ENCODE peak calls at places on chromosomes 12 and 14, in six cellular contexts. W, V, T, I, G and A are unnamed samples.

GRCh38 chr14:99929601-99930000 is 135.6 kb upstream of the EVL start:
- DNase-seq in W (no peak), G (no peak), I (no peak), T (no peak), V (no peak), A (no peak)

GRCh38 chr14:100060766-100061165 is 4.5 kb upstream of the EVL start:
- DNase-seq in T (no peak), V (no peak), G (no peak), W (no peak), I (no peak), A (no peak)

GRCh38 chr12:25855716-25856115 is 102.8 kb upstream of the RASSF8 start:
- DNase-seq in V (no peak), T (no peak), I (no peak), G (peak), W (peak), A (peak)

GRCh38 chr12:104736307-104736706 is 221.8 kb downstream of the SLC41A2 start:
- DNase-seq in G (peak), I (no peak), V (no peak), T (no peak), W (peak), A (no peak)

GRCh38 chr12:22856120-22856699 is 231.2 kb downstream of the ETNK1 start:
- DNase-seq in G (peak), T (no peak), I (no peak), W (peak), V (no peak), A (no peak)

GRCh38 chr14:105203057-105203494 is 22.0 kb upstream of the NUDT14 start:
- DNase-seq in I (peak), V (no peak), W (peak), T (peak), G (peak), A (peak)

GRCh38 chr12:53235164-53235563 is 3.2 kb upstream of the RARG start:
- DNase-seq in V (no peak), W (no peak), T (no peak), I (no peak), G (no peak), A (no peak)

GRCh38 chr12:106109168-106109910 is 29.4 kb downstream of the NUAK1 start:
- DNase-seq in T (no peak), W (no peak), V (no peak), G (peak), I (no peak), A (no peak)

GRCh38 chr12:6563448-6564050 is 4.5 kb downstream of the NOP2 start:
- DNase-seq in W (peak), V (no peak), G (peak), I (peak), T (no peak), A (peak)

GRCh38 chr12:33752854-33753253 is 269.4 kb upstream of the ALG10 start:
- DNase-seq in T (no peak), G (no peak), W (no peak), V (no peak), I (no peak), A (no peak)

GRCh38 chr12:104863549-104863948 is 94.5 kb downstream of the SLC41A2 start:
- DNase-seq in T (no peak), V (no peak), W (peak), G (no peak), I (no peak), A (no peak)

GRCh38 chr14:94098359-94098758 is 12.2 kb upstream of the IFI27 start:
- DNase-seq in T (no peak), V (no peak), W (peak), G (peak), I (no peak), A (no peak)

GRCh38 chr12:124740691-124741137 is 123.0 kb downstream of the SCARB1 start:
- DNase-seq in V (no peak), I (no peak), W (no peak), T (no peak), G (peak), A (no peak)

GRCh38 chr14:52044791-52045522 is 23.9 kb downstream of the NID2 start:
- DNase-seq in I (no peak), G (peak), V (no peak), W (peak), T (no peak), A (no peak)

GRCh38 chr14:71308671-71309070 is 401.4 kb downstream of the PCNX1 start:
- DNase-seq in G (no peak), V (no peak), T (no peak), I (no peak), W (no peak), A (no peak)

GRCh38 chr12:14995583-14996425 is 23.0 kb downstream of the PDE6H start:
- DNase-seq in I (no peak), T (peak), G (peak), V (no peak), W (peak), A (no peak)

GRCh38 chr12:121949643-121950397 is 31.4 kb downstream of the CFAP251 start:
- DNase-seq in V (no peak), W (peak), T (no peak), G (peak), I (no peak), A (no peak)

GRCh38 chr12:93978553-93978952 is 169.8 kb upstream of the PLXNC1 start:
- DNase-seq in V (no peak), W (peak), T (no peak), G (peak), I (no peak), A (no peak)

GRCh38 chr14:79730911-79731310 is 480.4 kb downstream of the DIO2 start:
- DNase-seq in V (no peak), G (peak), I (no peak), T (no peak), W (no peak), A (no peak)

GRCh38 chr12:111443586-111443985 is 37.9 kb downstream of the SH2B3 start:
- DNase-seq in G (peak), V (no peak), W (peak), T (no peak), I (no peak), A (no peak)

GRCh38 chr12:107329569-107330324 is 236.4 kb upstream of the CRY1 start:
- DNase-seq in T (no peak), V (no peak), G (peak), W (peak), I (no peak), A (no peak)

GRCh38 chr14:103072595-103073366 is 11.2 kb upstream of the LBHD2 start:
- DNase-seq in I (no peak), V (no peak), G (no peak), W (no peak), T (no peak), A (no peak)

GRCh38 chr14:24639270-24639669 is 5.3 kb upstream of the GZMB start:
- DNase-seq in I (no peak), G (no peak), V (no peak), W (no peak), T (no peak), A (no peak)

GRCh38 chr12:96237465-96238077 is 43.4 kb downstream of the ELK3 start:
- DNase-seq in W (peak), I (peak), T (no peak), G (peak), V (peak), A (no peak)

GRCh38 chr12:88242161-88242925 is 100.2 kb downstream of the TMTC3 start:
- DNase-seq in W (peak), V (no peak), I (no peak), T (no peak), G (peak), A (no peak)

GRCh38 chr14:59333668-59334067 is 131.5 kb downstream of the GPR135 start:
- DNase-seq in T (no peak), I (no peak), G (peak), W (peak), V (peak), A (no peak)

GRCh38 chr12:57549909-57550627 is at the start of gene KIF5A:
- DNase-seq in W (no peak), I (peak), G (no peak), V (no peak), T (peak), A (peak)

GRCh38 chr12:95637010-95637409 is 85.7 kb upstream of the USP44 start:
- DNase-seq in I (no peak), T (no peak), W (no peak), V (no peak), G (no peak), A (no peak)

GRCh38 chr12:92747151-92747550 is 44.4 kb downstream of the PLEKHG7 start:
- DNase-seq in W (no peak), I (no peak), T (no peak), V (no peak), G (no peak), A (no peak)

GRCh38 chr14:33414041-33414440 is 475.4 kb downstream of the NPAS3 start:
- DNase-seq in G (peak), I (no peak), V (no peak), W (no peak), T (no peak), A (no peak)

GRCh38 chr14:72606879-72607278 is 287.0 kb downstream of the DPF3 start:
- DNase-seq in G (no peak), W (no peak), V (no peak), I (no peak), T (no peak), A (no peak)

GRCh38 chr14:53399057-53399456 is 245.9 kb upstream of the DDHD1 start:
- DNase-seq in W (peak), T (no peak), V (peak), G (peak), I (no peak), A (peak)

GRCh38 chr12:132356686-132357622 is 27.6 kb upstream of the GALNT9 start:
- DNase-seq in I (no peak), T (no peak), G (peak), V (no peak), W (peak), A (peak)

GRCh38 chr12:27595231-27595642 is 71.2 kb downstream of the PPFIBP1 start:
- DNase-seq in G (peak), V (no peak), I (no peak), W (peak), T (no peak), A (no peak)

GRCh38 chr12:121536929-121537813 is 43.7 kb downstream of the KDM2B start:
- DNase-seq in T (peak), G (peak), W (peak), I (peak), V (peak), A (peak)

GRCh38 chr14:68663385-68664076 is 129.3 kb downstream of the ZFP36L1 start:
- DNase-seq in G (no peak), V (no peak), I (no peak), W (peak), T (peak), A (no peak)

GRCh38 chr14:75848337-75848736 is 133.5 kb downstream of the TGFB3 start:
- DNase-seq in T (no peak), I (no peak), G (no peak), W (no peak), V (no peak), A (no peak)

GRCh38 chr12:94269316-94269999 is 121.1 kb downstream of the PLXNC1 start:
- DNase-seq in T (peak), I (no peak), W (no peak), G (no peak), V (no peak), A (no peak)

DNA sequence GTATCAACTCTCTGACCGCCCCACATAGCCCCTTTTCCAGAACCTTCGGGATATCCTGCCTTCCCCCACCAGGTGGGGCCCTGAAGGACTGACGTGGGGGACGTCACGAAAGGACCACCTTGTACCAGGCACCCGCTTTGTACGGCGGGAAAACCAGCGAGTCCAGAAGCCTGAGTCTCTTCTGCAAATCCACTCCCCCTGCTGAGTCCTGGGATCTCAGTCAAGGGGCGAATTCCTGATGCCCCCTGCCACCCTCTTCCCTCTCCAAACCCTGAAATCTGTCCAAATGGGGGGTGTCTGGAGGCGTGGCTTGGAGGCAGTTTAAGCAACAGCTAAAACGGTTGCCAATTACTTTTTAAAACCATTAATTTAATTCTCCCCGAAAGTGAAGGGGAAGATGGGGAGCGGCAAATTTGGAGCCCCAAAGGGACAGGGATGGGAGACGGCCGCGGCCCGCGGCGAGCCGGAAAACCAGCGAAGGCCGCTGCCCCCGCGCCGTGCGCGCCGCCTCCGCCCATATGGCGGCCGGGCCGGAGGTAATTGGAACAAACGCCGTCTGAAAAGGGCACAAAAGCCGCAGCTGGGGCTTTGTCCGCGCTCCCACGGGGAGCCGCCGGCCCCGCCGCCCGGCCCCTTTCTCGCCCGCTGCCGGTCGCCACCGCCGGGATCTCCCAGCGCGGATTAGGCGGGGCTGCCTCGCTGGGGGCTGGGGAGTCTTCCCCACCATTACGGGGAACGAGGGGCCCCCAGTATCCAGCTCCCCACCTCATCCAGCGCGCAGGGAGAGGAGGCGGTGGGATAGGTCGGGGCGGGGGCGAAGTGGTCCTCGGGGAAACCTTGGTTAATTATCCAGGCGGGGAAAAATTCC is 6.6 kb downstream of the LHX5 start:
- DNase-seq in G (no peak), T (no peak), I (no peak), W (no peak), V (no peak), A (peak)
- TF ChIP-seq CTCF in G (no peak), T (no peak), I (no peak), W (no peak), V (no peak), A (no peak)

GRCh38 chr12:13941258-13942249 is 39.8 kb downstream of the GRIN2B start:
- DNase-seq in T (no peak), V (peak), I (no peak), G (peak), W (peak), A (peak)
- TF ChIP-seq CTCF in T (peak), V (no peak), I (no peak), G (no peak), W (peak), A (peak)

GRCh38 chr14:22159968-22160367 is 429.1 kb downstream of the DAD1 start:
- DNase-seq in G (no peak), T (no peak), I (no peak), W (no peak), V (no peak), A (no peak)

GRCh38 chr14:22159049-22159448 is 430.0 kb downstream of the DAD1 start:
- DNase-seq in G (no peak), V (no peak), T (no peak), W (no peak), I (no peak), A (no peak)

GRCh38 chr14:22164616-22165015 is 424.4 kb downstream of the DAD1 start:
- DNase-seq in G (peak), V (no peak), I (no peak), T (no peak), W (no peak), A (no peak)

GRCh38 chr14:22158560-22158959 is 430.5 kb downstream of the DAD1 start:
- DNase-seq in W (no peak), V (no peak), G (no peak), T (no peak), I (no peak), A (no peak)

GRCh38 chr14:22163051-22163450 is 426.0 kb downstream of the DAD1 start:
- DNase-seq in W (no peak), G (peak), T (no peak), V (no peak), I (no peak), A (no peak)
- TF ChIP-seq CTCF in W (no peak), G (peak), T (peak), V (no peak), I (no peak), A (peak)

DNA sequence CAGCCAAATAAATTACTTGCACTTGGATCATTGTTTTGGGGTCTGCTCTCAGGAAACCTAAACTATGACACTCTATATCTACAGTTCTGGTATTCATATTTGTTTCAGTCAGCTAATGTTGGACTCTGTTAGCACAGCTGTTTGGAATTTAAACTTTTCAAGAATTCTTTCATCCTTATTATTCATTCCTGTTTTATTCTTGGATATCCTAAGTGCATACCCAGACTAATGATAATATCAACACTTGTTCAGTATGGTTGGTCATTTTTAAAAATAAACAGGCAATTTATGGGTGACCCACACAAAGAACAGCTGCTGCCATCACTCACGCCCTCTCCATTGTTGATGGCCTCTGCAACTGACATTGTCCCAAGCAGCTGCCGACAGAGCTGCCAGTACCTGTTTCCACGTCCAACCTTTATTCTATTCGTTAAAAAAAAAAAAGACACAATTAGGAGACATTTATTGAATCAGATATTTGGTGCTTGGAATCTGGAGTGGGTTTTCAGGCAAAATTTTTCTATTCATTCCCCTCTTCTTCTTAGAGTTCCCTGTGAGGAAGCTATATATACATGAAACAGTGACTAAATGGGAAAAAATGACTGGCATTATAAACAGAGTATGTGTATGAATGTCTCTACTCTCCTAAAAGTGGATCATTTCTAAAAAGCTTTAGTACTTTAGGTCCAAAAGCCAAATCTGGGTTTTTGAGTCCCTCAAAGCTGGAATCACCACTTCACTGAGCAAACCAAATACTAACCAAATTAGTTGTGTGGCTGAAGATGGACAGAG is 252.0 kb upstream of the NAV3 start:
- DNase-seq in W (peak), I (no peak), V (no peak), G (peak), T (no peak), A (no peak)
- TF ChIP-seq CTCF in W (no peak), I (no peak), V (no peak), G (no peak), T (no peak), A (no peak)

DNA sequence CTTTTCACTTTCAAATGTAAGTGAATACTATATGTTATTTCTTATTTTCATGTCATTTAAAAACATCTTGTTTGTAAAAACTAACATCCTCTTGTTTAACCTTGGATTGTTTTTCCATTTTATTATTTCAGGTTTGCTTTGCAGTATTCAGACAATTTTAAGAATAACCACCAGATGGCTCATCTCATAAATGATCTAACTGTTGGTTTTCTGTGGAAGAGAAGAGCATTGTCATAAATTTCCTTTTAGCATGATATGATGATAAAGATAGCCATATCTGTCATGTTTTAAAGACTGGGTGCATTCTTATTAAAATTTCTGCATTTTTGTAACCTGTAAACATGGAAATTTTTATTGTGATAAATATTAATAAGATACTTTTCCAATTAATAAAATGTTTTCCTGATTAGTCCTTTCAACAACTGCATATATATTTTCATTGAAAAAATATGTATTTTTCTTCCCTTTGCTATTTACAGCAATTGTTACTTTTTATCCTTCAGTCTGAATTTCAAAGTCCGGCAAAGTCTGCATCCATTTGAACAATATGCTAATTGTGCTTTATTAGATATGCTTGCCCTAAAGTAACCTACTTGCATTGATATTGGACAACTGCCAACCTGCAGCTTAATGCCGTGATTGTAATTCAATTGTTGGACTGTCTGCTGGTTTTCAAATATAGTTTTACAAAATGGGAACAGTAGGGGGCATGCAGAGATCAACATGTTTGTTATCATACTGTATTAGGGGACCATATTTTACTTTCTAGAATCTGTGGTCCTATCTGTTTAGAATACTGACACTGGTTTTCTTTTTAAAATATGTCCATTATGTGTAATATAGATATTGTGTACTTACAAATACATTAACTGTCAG is 163.4 kb downstream of the GARIN6 start:
- DNase-seq in I (no peak), V (no peak), T (no peak), W (peak), G (peak), A (no peak)
- TF ChIP-seq CTCF in I (no peak), V (no peak), T (peak), W (peak), G (peak), A (peak)

GRCh38 chr14:98748966-98749365 is 523.0 kb downstream of the BCL11B start:
- DNase-seq in G (no peak), I (no peak), T (no peak), W (no peak), V (no peak), A (no peak)
- TF ChIP-seq CTCF in G (no peak), I (peak), T (no peak), W (no peak), V (no peak), A (no peak)

GRCh38 chr14:50399251-50400032 is 2.8 kb upstream of the CDKL1 start:
- DNase-seq in G (peak), I (no peak), W (peak), T (no peak), V (peak), A (no peak)
- TF ChIP-seq CTCF in G (no peak), I (no peak), W (no peak), T (no peak), V (no peak), A (no peak)

DNA sequence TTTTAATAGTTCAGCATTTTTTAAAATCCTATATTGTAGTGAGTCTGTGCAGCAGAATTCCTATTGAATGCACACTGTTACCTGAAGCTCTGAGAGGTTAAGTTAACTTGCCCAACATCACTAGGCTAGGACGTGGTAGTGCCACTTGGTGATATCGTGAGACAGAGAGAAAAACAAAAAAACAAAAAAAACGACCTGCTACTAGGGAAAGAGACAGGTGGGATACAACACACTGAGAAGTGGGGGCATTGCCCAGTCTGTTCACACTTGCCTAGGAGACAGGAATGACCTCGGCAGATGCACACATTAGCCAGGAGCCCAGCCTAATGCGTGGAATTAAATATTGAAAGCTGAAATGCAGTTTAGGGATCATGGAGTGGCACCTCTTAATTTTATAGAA is 129.7 kb upstream of the CCND2 start:
- DNase-seq in I (no peak), T (no peak), V (no peak), W (no peak), G (no peak), A (no peak)
- TF ChIP-seq CTCF in I (peak), T (peak), V (no peak), W (no peak), G (no peak), A (no peak)